ENCODE peak calls at places on chromosomes 6 and 20, in ten cellular contexts. E is stomach, S is heart right ventricle, K is left lung, W is Peyer's patch, Z is cardiac muscle cell, O is SK-N-SH, P is heart left ventricle, N is GM23248, X is ovary. G is an unnamed sample.

GRCh38 chr20:21981607-21982344 is 276.3 kb downstream of the PAX1 start:
- DNase-seq in E (no peak), S (no peak), K (no peak), W (no peak), Z (no peak), O (no peak), P (no peak), N (peak; percentile 90), X (no peak), G (no peak)

GRCh38 chr6:113632220-113632864 is 224.8 kb upstream of the MARCKS start:
- DNase-seq in E (peak; percentile 45), S (no peak), K (no peak), W (peak; percentile 79), Z (peak; percentile 91), O (no peak), P (peak; percentile 33), N (peak; percentile 89), X (peak; percentile 22), G (no peak)

GRCh38 chr6:73923899-73924485 is 228.0 kb downstream of the CD109 start:
- DNase-seq in E (no peak), S (no peak), K (no peak), W (no peak), Z (peak; percentile 68), O (no peak), P (peak; percentile 62), N (peak; percentile 70), X (no peak), G (no peak)

GRCh38 chr20:57857118-57857517 is 147.3 kb upstream of the PMEPA1 start:
- DNase-seq in E (no peak), S (no peak), K (no peak), W (no peak), Z (no peak), O (no peak), P (no peak), N (no peak), X (no peak), G (no peak)

GRCh38 chr6:56370127-56370540 is 122.8 kb upstream of the COL21A1 start:
- DNase-seq in E (peak; percentile 74), S (peak; percentile 34), K (no peak), W (peak; percentile 80), Z (peak; percentile 55), O (peak; percentile 42), P (peak; percentile 60), N (peak; percentile 84), X (peak; percentile 53), G (no peak)

GRCh38 chr6:31216208-31216898 is 45.9 kb upstream of the POU5F1 start:
- DNase-seq in E (no peak), S (no peak), K (no peak), W (no peak), Z (no peak), O (no peak), P (no peak), N (no peak), X (no peak), G (no peak)

GRCh38 chr6:156916108-156916801 is 139.1 kb downstream of the ARID1B start:
- DNase-seq in E (no peak), S (no peak), K (no peak), W (no peak), Z (no peak), O (no peak), P (no peak), N (no peak), X (no peak), G (no peak)

GRCh38 chr6:105452924-105453756 is 50.3 kb upstream of the PREP start:
- DNase-seq in E (peak; percentile 35), S (no peak), K (no peak), W (peak; percentile 56), Z (no peak), O (no peak), P (no peak), N (no peak), X (no peak), G (peak; percentile 24)

GRCh38 chr6:129901910-129902309 is 40.8 kb upstream of the TMEM244 start:
- DNase-seq in E (no peak), S (no peak), K (no peak), W (no peak), Z (no peak), O (no peak), P (no peak), N (peak; percentile 9), X (no peak), G (no peak)

GRCh38 chr6:33073431-33073871 is at the start of gene HLA-DPA1:
- DNase-seq in E (peak; percentile 63), S (no peak), K (no peak), W (peak; percentile 89), Z (peak; percentile 44), O (peak; percentile 38), P (no peak), N (peak; percentile 62), X (no peak), G (peak; percentile 45)

DNA sequence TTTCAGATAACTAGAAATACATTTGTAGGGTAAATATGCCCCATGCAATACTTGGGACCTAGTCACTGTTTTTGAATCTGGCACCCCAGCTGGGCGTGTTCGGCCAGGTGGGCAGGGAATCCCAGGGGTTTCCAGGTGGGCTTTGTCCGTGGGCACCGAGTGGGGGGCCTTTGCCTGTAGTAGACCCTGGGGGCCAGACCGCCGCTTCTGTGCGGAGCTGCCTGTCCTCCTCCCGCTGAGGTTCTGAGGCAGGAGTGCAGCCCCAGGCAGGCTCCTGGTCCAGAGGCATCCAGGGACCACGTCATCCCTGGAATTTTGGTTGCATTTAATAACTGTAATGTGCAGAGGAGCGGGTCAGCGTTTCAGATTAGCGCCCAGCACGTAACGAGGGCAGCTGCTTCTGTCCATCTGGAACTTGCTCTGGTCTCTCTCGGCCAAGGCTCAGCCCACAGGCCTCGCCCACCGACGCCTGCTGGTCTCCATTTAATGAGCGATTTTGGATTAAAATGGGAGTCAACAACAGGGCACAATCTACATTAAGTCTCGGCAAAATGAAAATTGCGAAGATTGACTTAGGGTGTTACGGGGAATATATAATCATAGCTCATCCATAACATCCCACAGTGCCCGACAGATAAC is 12.8 kb downstream of the BHLHE23 start:
- DNase-seq in E (no peak), S (no peak), K (no peak), W (no peak), Z (no peak), O (no peak), P (no peak), N (no peak), X (no peak), G (no peak)
- H3K27me3 ChIP-seq in E (no peaks in the 10 kb centered on the region), S (peaks cover 68% of the 10 kb centered on the region), K (peaks cover 91% of the 10 kb centered on the region), W (no peaks in the 10 kb centered on the region), Z (peaks cover 53% of the 10 kb centered on the region), O (peaks cover 76% of the 10 kb centered on the region), P (no peaks in the 10 kb centered on the region), N (peaks cover 40% of the 10 kb centered on the region), X (no peaks in the 10 kb centered on the region), G (no peaks in the 10 kb centered on the region)

DNA sequence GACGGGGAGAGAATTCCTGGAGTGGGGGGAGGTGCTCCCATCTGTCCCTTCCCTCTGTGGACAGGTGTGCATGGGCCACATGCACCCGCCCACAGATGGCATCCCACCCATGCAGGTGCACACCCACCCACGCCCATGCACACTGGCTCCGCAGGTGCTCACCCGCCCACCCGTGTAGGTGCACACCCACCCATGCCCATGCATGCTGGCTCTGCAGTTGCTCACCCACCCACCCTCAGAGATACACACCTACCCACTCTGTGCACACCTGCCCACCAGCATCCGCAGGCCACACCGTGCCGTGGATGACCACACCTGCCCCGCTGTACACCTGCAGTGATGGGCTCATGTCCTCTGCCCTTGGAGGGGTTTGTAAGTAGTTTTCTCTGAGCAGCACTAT is 132.0 kb downstream of the PHACTR3 start:
- DNase-seq in E (no peak), S (no peak), K (no peak), W (peak; percentile 34), Z (no peak), O (no peak), P (no peak), N (no peak), X (no peak), G (no peak)
- H3K9me3 ChIP-seq in E (no peaks in the 10 kb centered on the region), S (no peaks in the 10 kb centered on the region), K (no peaks in the 10 kb centered on the region), W (no peaks in the 10 kb centered on the region), Z (no peaks in the 10 kb centered on the region), O (no peaks in the 10 kb centered on the region), P (no peaks in the 10 kb centered on the region), N (no peaks in the 10 kb centered on the region), X (no peaks in the 10 kb centered on the region), G (no peaks in the 10 kb centered on the region)

GRCh38 chr20:63342561-63343459 is 18.3 kb downstream of the CHRNA4 start:
- DNase-seq in E (no peak), S (peak; percentile 8), K (peak; percentile 61), W (no peak), Z (no peak), O (no peak), P (no peak), N (no peak), X (no peak), G (no peak)
- H3K27me3 ChIP-seq in E (peaks cover 4% of the 10 kb centered on the region), S (no peaks in the 10 kb centered on the region), K (peaks cover 65% of the 10 kb centered on the region), W (no peaks in the 10 kb centered on the region), Z (no peaks in the 10 kb centered on the region), O (no peaks in the 10 kb centered on the region), P (no peaks in the 10 kb centered on the region), N (peaks cover 4% of the 10 kb centered on the region), X (no peaks in the 10 kb centered on the region), G (no peaks in the 10 kb centered on the region)

GRCh38 chr6:133184798-133185380 is 56.3 kb upstream of the EYA4 start:
- DNase-seq in E (no peak), S (no peak), K (no peak), W (no peak), Z (peak; percentile 57), O (no peak), P (no peak), N (peak; percentile 47), X (no peak), G (no peak)

GRCh38 chr6:133185731-133186130 is 55.4 kb upstream of the EYA4 start:
- DNase-seq in E (no peak), S (no peak), K (no peak), W (no peak), Z (no peak), O (no peak), P (no peak), N (no peak), X (no peak), G (no peak)

GRCh38 chr6:133190912-133191311 is 50.2 kb upstream of the EYA4 start:
- DNase-seq in E (no peak), S (no peak), K (no peak), W (no peak), Z (no peak), O (no peak), P (no peak), N (no peak), X (no peak), G (no peak)

GRCh38 chr6:133187114-133187513 is 54.0 kb upstream of the EYA4 start:
- DNase-seq in E (no peak), S (no peak), K (no peak), W (no peak), Z (no peak), O (peak; percentile 19), P (no peak), N (no peak), X (no peak), G (no peak)

DNA sequence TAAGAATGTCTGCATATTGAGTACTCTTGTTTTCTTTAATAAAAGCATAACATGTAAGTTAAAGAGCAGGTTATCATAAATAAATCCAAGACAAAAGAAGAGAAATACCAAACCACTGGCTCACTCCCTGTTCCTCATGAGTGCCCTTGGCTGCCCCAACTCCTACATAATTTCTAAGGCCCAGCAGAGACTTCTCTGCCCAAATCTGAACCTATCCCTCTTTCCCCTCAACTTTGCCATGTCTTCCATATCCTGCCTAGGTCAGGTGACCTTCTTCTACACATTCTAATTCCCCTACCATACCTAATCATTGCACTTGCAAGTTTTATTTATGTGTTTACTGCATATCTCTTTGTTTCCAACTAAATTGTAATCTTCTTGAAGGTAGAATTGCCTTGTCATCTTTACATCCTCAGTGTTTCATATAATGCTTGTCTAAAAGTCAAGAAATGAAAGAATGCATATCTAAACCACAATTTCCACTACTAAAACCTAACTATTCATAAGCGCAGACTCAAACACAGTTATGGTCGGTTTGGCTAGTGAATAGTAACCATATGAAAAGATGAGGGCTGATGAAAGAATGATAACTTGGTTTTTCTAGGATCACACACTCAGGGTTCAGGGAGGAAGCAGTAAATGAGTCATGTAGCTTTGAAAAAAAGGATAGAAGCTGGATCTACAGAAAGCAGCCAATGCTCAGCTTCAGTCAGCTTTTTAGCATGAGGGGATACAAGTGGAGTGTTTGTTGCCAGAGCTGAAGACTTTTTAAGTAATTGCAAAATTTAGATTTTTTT is 53.3 kb upstream of the EYA4 start:
- DNase-seq in E (no peak), S (no peak), K (no peak), W (no peak), Z (peak; percentile 23), O (no peak), P (no peak), N (no peak), X (no peak), G (no peak)
- H3K9me3 ChIP-seq in E (no peaks in the 10 kb centered on the region), S (no peaks in the 10 kb centered on the region), K (no peaks in the 10 kb centered on the region), W (no peaks in the 10 kb centered on the region), Z (no peaks in the 10 kb centered on the region), O (no peaks in the 10 kb centered on the region), P (no peaks in the 10 kb centered on the region), N (no peaks in the 10 kb centered on the region), X (no peaks in the 10 kb centered on the region), G (no peaks in the 10 kb centered on the region)